ENCODE peak calls at places on chromosomes 5 and 9, in nine cellular contexts. R is psoas muscle, U is HCT116, A is kidney epithelial cell, N is WTC11, O is heart right ventricle, W is IMR-90, Z is breast epithelium, V is body of pancreas. I is an unnamed sample.

GRCh38 chr9:137320555-137321384 is 18.7 kb upstream of the NRARP start:
- DNase-seq in R (no peak), U (no peak), A (no peak), N (peak), O (peak), W (no peak), Z (no peak), V (no peak), I (peak)

GRCh38 chr5:56270058-56270457 is 36.9 kb upstream of the ANKRD55 start:
- DNase-seq in R (no peak), U (no peak), A (no peak), N (no peak), O (no peak), W (no peak), Z (no peak), V (no peak), I (no peak)

GRCh38 chr9:126450537-126451205 is 124.0 kb downstream of the MVB12B start:
- DNase-seq in R (no peak), U (no peak), A (no peak), N (no peak), O (no peak), W (no peak), Z (no peak), V (no peak), I (no peak)

GRCh38 chr5:637581-638450 is 25.7 kb downstream of the CEP72 start:
- DNase-seq in R (no peak), U (no peak), A (no peak), N (no peak), O (no peak), W (no peak), Z (no peak), V (no peak), I (no peak)

GRCh38 chr5:93062548-93062947 is 518.5 kb downstream of the NR2F1-AS1 start:
- DNase-seq in R (no peak), U (no peak), A (no peak), N (no peak), O (no peak), W (no peak), Z (no peak), V (no peak), I (no peak)

GRCh38 chr9:120755827-120756434 is 37.3 kb downstream of the FBXW2 start:
- DNase-seq in R (no peak), U (peak), A (no peak), N (peak), O (no peak), W (peak), Z (peak), V (peak), I (peak)

GRCh38 chr5:175921066-175921730 is 46.9 kb downstream of the THOC3 start:
- DNase-seq in R (no peak), U (no peak), A (no peak), N (no peak), O (no peak), W (no peak), Z (no peak), V (no peak), I (no peak)

GRCh38 chr9:132409828-132410528 is at the start of gene CFAP77:
- DNase-seq in R (peak), U (peak), A (no peak), N (peak), O (peak), W (peak), Z (no peak), V (peak), I (peak)

GRCh38 chr9:110877376-110877775 is 160.9 kb downstream of the LPAR1 start:
- DNase-seq in R (no peak), U (no peak), A (no peak), N (no peak), O (no peak), W (no peak), Z (no peak), V (no peak), I (no peak)

GRCh38 chr9:136156216-136157120 is 37.8 kb upstream of the TMEM250 start:
- DNase-seq in R (no peak), U (no peak), A (no peak), N (peak), O (no peak), W (no peak), Z (no peak), V (no peak), I (no peak)

GRCh38 chr5:74017112-74017511 is 391.1 kb downstream of the ARHGEF28 start:
- DNase-seq in R (no peak), U (peak), A (no peak), N (no peak), O (no peak), W (no peak), Z (peak), V (no peak), I (no peak)

GRCh38 chr5:160651682-160652645 is 200.0 kb downstream of the ATP10B start:
- DNase-seq in R (no peak), U (no peak), A (no peak), N (no peak), O (no peak), W (no peak), Z (no peak), V (peak), I (no peak)

GRCh38 chr5:160646033-160646432 is 206.0 kb downstream of the ATP10B start:
- DNase-seq in R (no peak), U (no peak), A (no peak), N (no peak), O (no peak), W (no peak), Z (no peak), V (no peak), I (no peak)

GRCh38 chr5:160643588-160643987 is 208.4 kb downstream of the ATP10B start:
- DNase-seq in R (no peak), U (no peak), A (no peak), N (no peak), O (no peak), W (no peak), Z (no peak), V (no peak), I (no peak)

DNA sequence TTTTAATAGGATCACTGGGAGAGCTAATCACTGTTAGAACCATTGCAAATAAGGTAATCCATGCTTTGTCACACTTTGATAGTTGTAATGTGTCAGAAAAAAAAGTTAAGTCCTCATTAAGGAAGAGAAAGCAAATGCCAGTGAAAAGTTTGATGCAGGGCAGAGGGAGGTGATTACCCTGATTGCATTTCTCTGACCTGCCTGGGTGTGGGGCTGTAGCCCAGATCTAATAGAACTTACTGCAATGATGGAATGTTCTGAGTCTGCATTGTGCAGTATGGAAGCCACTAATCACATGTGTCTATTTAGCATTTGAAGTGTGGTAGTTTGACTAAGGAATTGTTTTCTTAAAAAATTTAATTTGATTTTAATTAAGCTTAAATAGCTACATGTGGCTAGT is 202.7 kb downstream of the ATP10B start:
- DNase-seq in R (no peak), U (no peak), A (no peak), N (peak), O (no peak), W (no peak), Z (no peak), V (no peak), I (peak)
- TF ChIP-seq CTCF in R (no peak), U (peak), A (peak), N (peak), O (peak), W (no peak), Z (no peak), V (peak), I (no peak)

DNA sequence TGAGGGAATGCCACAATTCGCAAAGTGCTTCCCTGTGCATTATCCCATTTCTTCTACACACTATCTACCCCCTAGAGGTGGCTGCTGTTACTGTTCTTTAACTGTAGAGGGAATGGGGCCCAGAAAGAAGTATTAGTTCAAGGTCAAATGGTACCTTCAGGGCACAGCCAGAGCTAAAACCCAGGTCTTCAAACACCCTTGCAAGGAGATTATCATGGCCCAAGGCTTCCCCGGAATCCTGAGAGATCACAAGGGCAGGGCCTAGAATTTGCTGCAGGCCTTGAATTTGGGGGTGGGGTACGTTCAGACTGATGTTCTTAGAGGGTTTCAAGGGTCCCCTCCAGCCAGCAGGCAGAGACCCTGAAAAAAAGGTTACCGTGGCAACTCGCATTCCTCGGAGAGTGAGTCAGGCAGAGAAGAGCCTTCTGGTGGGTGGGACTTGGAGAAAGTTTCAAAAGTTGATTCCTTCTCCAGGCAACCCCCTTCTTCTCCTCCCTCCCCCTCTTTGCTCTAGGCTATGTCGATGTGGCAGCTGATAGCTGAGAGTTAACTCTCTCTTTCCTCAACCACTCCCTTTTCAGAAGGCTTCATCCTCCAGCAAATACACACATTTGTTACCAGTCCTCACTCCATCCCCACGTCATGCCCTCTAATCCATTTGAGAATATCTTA is 1.9 kb downstream of the SPARC start:
- DNase-seq in R (peak), U (no peak), A (peak), N (peak), O (no peak), W (peak), Z (peak), V (no peak), I (no peak)
- TF ChIP-seq CTCF in R (no peak), U (peak), A (peak), N (peak), O (peak), W (peak), Z (peak), V (no peak), I (no peak)

DNA sequence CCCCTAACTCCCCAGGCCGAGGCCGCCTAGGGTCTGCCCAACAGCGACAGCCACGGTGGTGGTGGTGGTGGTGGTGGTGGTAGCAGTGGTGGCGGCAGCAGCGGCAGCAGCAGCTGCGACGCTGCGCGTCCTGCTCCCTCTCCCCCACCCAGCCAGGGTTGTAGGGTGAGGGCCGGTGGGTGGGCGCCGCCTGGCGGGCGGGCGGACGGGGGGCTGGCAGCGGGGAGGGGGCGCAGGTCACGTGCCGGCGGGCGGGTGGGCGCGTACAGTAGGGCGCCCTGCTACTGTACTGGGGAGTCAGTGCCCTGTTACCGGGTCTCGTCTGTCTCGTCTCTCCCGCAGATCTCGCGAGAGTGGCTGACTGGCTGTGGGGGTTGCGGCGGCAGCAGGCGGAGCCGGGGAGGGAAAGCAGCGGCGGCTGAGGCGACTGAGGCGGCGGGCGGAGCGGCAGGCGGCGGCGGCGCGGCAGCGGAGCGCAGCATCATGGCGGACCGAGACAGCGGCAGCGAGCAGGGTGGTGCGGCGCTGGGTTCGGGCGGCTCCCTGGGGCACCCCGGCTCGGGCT is at the start of gene PURA:
- DNase-seq in R (peak), U (peak), A (peak), N (peak), O (peak), W (peak), Z (peak), V (peak), I (peak)
- TF ChIP-seq CTCF in R (peak), U (no peak), A (no peak), N (no peak), O (peak), W (no peak), Z (no peak), V (peak), I (no peak)

DNA sequence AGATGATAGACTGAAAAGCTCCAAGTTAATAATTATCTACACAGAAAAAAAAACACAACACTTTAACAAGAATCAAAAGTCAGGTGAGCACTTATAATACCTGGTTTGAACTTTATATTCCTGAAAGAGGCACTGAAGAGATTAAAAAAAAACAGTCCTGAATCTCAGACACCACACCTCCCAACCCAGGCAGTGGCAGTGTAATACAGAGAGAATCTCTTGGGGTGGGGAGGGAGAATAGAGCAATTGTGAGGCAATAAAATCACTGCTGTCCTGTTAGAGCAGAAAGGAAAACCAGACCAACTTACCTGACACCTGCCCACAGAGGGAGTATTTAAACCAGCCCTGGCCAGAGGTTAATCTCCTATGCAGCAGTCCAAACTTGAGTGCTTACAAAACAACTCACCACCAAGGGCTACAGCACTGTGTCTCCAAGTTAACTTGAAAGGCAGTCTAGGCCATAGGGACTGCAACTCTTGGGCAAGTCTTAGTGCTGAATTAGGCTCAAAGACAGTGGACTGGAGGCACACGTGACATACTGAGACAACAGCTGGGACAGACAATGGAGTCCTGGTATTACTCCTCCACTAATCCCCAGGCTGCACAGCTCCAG is 54.2 kb downstream of the SLCO4C1 start:
- DNase-seq in R (no peak), U (no peak), A (no peak), N (no peak), O (no peak), W (no peak), Z (no peak), V (peak), I (no peak)
- TF ChIP-seq CTCF in R (no peak), U (no peak), A (no peak), N (no peak), O (no peak), W (no peak), Z (no peak), V (no peak), I (no peak)

GRCh38 chr9:98099898-98100297 is 19.1 kb downstream of the TRIM14 start:
- DNase-seq in R (no peak), U (no peak), A (no peak), N (no peak), O (no peak), W (no peak), Z (no peak), V (no peak), I (no peak)
- TF ChIP-seq CTCF in R (no peak), U (no peak), A (no peak), N (no peak), O (no peak), W (no peak), Z (no peak), V (no peak), I (no peak)

GRCh38 chr5:103393131-103393754 is 134.7 kb downstream of the MACIR start:
- DNase-seq in R (no peak), U (no peak), A (no peak), N (no peak), O (no peak), W (no peak), Z (no peak), V (no peak), I (no peak)
- TF ChIP-seq CTCF in R (peak), U (no peak), A (no peak), N (no peak), O (peak), W (peak), Z (no peak), V (no peak), I (no peak)

DNA sequence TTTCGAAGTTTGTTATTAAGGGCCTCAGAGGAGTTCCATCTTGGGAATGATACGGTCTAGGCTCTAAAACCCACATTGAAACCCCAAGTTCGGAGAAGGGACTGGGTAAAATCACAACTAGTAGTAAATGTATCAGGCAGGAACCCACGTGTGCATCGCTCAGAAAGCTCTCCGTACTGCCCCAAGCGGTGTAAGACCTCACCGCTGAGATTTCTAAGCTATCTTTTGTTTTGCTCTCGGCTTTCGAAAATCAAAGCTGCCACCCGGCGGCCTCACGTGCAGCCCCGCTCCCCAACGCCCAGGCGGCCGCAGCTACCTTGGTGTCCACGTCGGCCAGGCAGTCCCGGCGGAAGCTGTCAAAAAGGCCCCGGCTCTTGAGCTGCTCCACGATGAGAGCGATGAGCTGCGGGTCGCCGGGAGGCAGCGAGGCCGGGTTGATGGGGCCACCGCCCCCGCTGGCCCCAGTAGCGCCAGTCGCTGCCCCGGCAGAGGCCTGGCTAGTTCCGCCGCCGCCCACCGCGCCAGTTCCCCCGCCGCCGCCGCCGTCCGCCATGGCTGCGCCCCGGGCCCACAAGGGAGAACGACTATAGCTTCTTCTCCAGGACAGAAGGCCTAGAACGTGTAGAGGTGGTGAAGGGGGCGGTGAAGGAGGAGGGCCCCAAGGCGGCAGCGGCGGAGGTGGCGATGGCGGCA is 420 bp downstream of the BOD1 start:
- DNase-seq in R (peak), U (peak), A (peak), N (peak), O (peak), W (peak), Z (peak), V (peak), I (peak)
- TF ChIP-seq CTCF in R (peak), U (peak), A (peak), N (no peak), O (peak), W (peak), Z (peak), V (peak), I (peak)

GRCh38 chr5:66769839-66770617 is 173.8 kb downstream of the MAST4 start:
- DNase-seq in R (no peak), U (no peak), A (no peak), N (peak), O (no peak), W (no peak), Z (no peak), V (no peak), I (peak)
- TF ChIP-seq CTCF in R (peak), U (peak), A (peak), N (no peak), O (peak), W (no peak), Z (no peak), V (no peak), I (no peak)